ENCODE peak calls at places on chromosomes 6 and 20, in nine cellular contexts. P is substantia nigra; J is AG08396; R is cerebellum; N is CD8-positive, alpha-beta T cell; B is SK-N-SH; O is EL; F is naive B cell; Q is tibial artery. H is an unnamed sample.
A peak's percentile ranks its signal among the peaks of the same experiment; 100 is the strongest.

GRCh38 chr6:105952326-105952725 is 133.8 kb upstream of the PRDM1 start:
- DNase-seq in J (no peak), R (no peak), P (no peak), N (no peak), Q (no peak), F (no peak), O (no peak), B (no peak), H (no peak)

GRCh38 chr20:59820204-59821041 is 113.0 kb downstream of the SYCP2 start:
- DNase-seq in R (peak; percentile 87), B (peak; percentile 24), P (no peak), N (no peak), Q (no peak), F (no peak), J (no peak), O (no peak), H (peak; percentile 61)

GRCh38 chr20:48260370-48260769 is 475.1 kb upstream of the SULF2 start:
- DNase-seq in F (no peak), Q (no peak), P (no peak), N (no peak), J (no peak), R (no peak), B (peak; percentile 39), O (no peak), H (no peak)

GRCh38 chr6:111713811-111714210 is 108.1 kb upstream of the TRAF3IP2 start:
- DNase-seq in Q (no peak), O (no peak), J (no peak), P (no peak), R (no peak), F (no peak), N (no peak), B (no peak), H (no peak)

GRCh38 chr6:158500016-158500735 is 59.7 kb upstream of the TMEM181 start:
- DNase-seq in J (peak; percentile 47), R (peak; percentile 22), B (no peak), Q (no peak), N (no peak), F (no peak), O (peak; percentile 61), P (no peak), H (no peak)

GRCh38 chr6:42724825-42725224 is 2.4 kb upstream of the PRPH2 start:
- DNase-seq in J (no peak), F (no peak), R (no peak), O (no peak), Q (no peak), B (no peak), N (no peak), P (no peak), H (no peak)

GRCh38 chr6:26156105-26156849 is 69.0 kb downstream of the HFE start:
- DNase-seq in B (peak; percentile 88), R (peak; percentile 93), F (peak; percentile 88), J (peak; percentile 93), O (peak; percentile 92), P (peak; percentile 67), N (peak; percentile 82), Q (peak; percentile 88), H (peak; percentile 89)

GRCh38 chr20:4885877-4886276 is 115.4 kb downstream of the SLC23A2 start:
- DNase-seq in J (no peak), F (no peak), N (no peak), R (no peak), O (no peak), Q (no peak), B (no peak), P (no peak), H (no peak)

GRCh38 chr20:55437778-55438417 is 567.4 kb downstream of the CBLN4 start:
- DNase-seq in B (peak; percentile 41), N (no peak), F (no peak), J (no peak), O (no peak), Q (no peak), R (no peak), P (no peak), H (no peak)

GRCh38 chr20:30892704-30893345 is 364.6 kb upstream of the DEFB115 start:
- DNase-seq in R (no peak), B (no peak), Q (no peak), P (no peak), N (no peak), O (no peak), F (no peak), J (no peak), H (no peak)

GRCh38 chr6:93721386-93722048 is 302.2 kb upstream of the EPHA7 start:
- DNase-seq in O (no peak), B (no peak), N (no peak), Q (no peak), R (no peak), F (no peak), J (no peak), P (no peak), H (no peak)

GRCh38 chr6:151763303-151763702 is 44.2 kb upstream of the ESR1 start:
- DNase-seq in O (peak; percentile 46), N (no peak), R (no peak), P (no peak), F (no peak), B (peak; percentile 6), J (peak; percentile 16), Q (no peak), H (no peak)

GRCh38 chr6:52815167-52816092 is 11.8 kb upstream of the GSTA1 start:
- DNase-seq in F (peak; percentile 15), N (peak; percentile 11), R (peak; percentile 1), J (peak; percentile 71), B (peak; percentile 67), O (peak; percentile 68), Q (peak; percentile 25), P (no peak), H (no peak)

GRCh38 chr6:7138921-7139358 is 31.2 kb downstream of the RREB1 start:
- DNase-seq in P (no peak), J (no peak), F (peak; percentile 44), R (no peak), O (no peak), B (no peak), N (no peak), Q (no peak), H (no peak)

GRCh38 chr6:31794866-31795615 is 511 bp downstream of the VARS1 start:
- DNase-seq in B (peak; percentile 80), P (no peak), Q (no peak), F (no peak), R (no peak), J (peak; percentile 77), O (no peak), N (no peak), H (no peak)

GRCh38 chr6:7311171-7311570 is 1.8 kb downstream of the SSR1 start:
- DNase-seq in Q (no peak), R (no peak), B (no peak), F (no peak), N (no peak), P (no peak), O (no peak), J (no peak), H (no peak)

GRCh38 chr20:47133809-47134456 is 222.6 kb downstream of the ZMYND8 start:
- DNase-seq in O (peak; percentile 89), R (no peak), N (no peak), P (no peak), B (no peak), F (no peak), J (peak; percentile 70), Q (no peak), H (no peak)

GRCh38 chr20:34052414-34052813 is 58.7 kb downstream of the RALY start:
- DNase-seq in F (no peak), Q (no peak), B (no peak), N (no peak), P (no peak), O (no peak), J (no peak), R (no peak), H (no peak)

GRCh38 chr6:18498408-18498807 is 111.3 kb downstream of the RNF144B start:
- DNase-seq in B (no peak), O (no peak), J (no peak), R (no peak), Q (no peak), N (no peak), F (no peak), P (no peak), H (no peak)

GRCh38 chr6:2623348-2623747 is 127.4 kb downstream of the MYLK4 start:
- DNase-seq in J (no peak), N (no peak), O (no peak), F (no peak), B (no peak), Q (no peak), R (no peak), P (no peak), H (no peak)

GRCh38 chr6:17015551-17016381 is 86.1 kb upstream of the STMND1 start:
- DNase-seq in O (no peak), B (no peak), P (no peak), R (no peak), Q (peak; percentile 38), F (no peak), J (no peak), N (peak; percentile 25), H (no peak)

GRCh38 chr6:38933426-38933825 is 115.2 kb upstream of the GLP1R start:
- DNase-seq in B (peak; percentile 27), Q (no peak), R (peak; percentile 1), P (no peak), O (peak; percentile 11), F (no peak), J (no peak), N (no peak), H (no peak)

GRCh38 chr6:48775157-48775556 is 664.2 kb upstream of the PTCHD4 start:
- DNase-seq in R (no peak), Q (no peak), F (no peak), J (no peak), B (no peak), P (no peak), O (peak; percentile 56), N (no peak), H (no peak)

GRCh38 chr20:35285806-35286076 is 1.2 kb upstream of the EIF6 start:
- DNase-seq in R (no peak), F (no peak), N (no peak), O (no peak), P (no peak), B (no peak), J (no peak), Q (no peak), H (no peak)

GRCh38 chr6:107866606-107867301 is 42.6 kb upstream of the SCML4 start:
- DNase-seq in J (peak; percentile 59), R (no peak), F (no peak), O (peak; percentile 34), B (peak; percentile 51), N (no peak), P (no peak), Q (no peak), H (no peak)

GRCh38 chr6:83867527-83868161 is 8.2 kb downstream of the CYB5R4 start:
- DNase-seq in N (no peak), P (no peak), B (no peak), F (no peak), R (no peak), J (no peak), O (peak; percentile 96), Q (peak; percentile 51), H (peak; percentile 35)

GRCh38 chr20:24507182-24507853 is 37.9 kb downstream of the SYNDIG1 start:
- DNase-seq in N (no peak), F (no peak), J (no peak), R (peak; percentile 56), O (no peak), B (no peak), P (no peak), Q (no peak), H (no peak)

GRCh38 chr6:47245745-47246371 is 63.8 kb downstream of the TNFRSF21 start:
- DNase-seq in Q (no peak), B (no peak), R (no peak), N (no peak), P (no peak), O (no peak), J (no peak), F (no peak), H (no peak)

GRCh38 chr6:36319436-36319762 is 17.3 kb downstream of the BNIP5 start:
- DNase-seq in O (no peak), R (no peak), J (no peak), B (no peak), Q (no peak), N (no peak), F (no peak), P (no peak), H (no peak)

GRCh38 chr20:58389324-58389967 is 417 bp downstream of the VAPB start:
- DNase-seq in R (no peak), N (no peak), B (peak; percentile 74), F (no peak), J (peak; percentile 71), P (no peak), O (peak; percentile 49), Q (peak; percentile 25), H (peak; percentile 19)

GRCh38 chr6:166511316-166511715 is 75.2 kb downstream of the RAMACL start:
- DNase-seq in F (no peak), P (no peak), Q (no peak), J (no peak), B (no peak), N (no peak), R (no peak), O (no peak), H (no peak)

H was measured in gastrocnemius medialis.